ENCODE peak calls at places on chromosome 15, in nine cellular contexts. One of them, this sample, is unnamed.

GRCh38 chr15:67050522-67051087 is 14.8 kb upstream of the SMAD3 start:
- DNase-seq in stimulated activated CD8-positive, alpha-beta memory T cell treated with anti-CD3 and anti-CD28 coated beads, Interleukin-15, amount 100 ng/mL, for 4 hours: no peak
- DNase-seq in T-helper 2 cell: no peak
- DNase-seq in activated CD4-positive, CD25-positive, alpha-beta regulatory T cell: no peak
- DNase-seq in T-helper 9 cell: no peak
- DNase-seq in upper lobe of left lung: no peak
- DNase-seq in myocyte: no peak
- DNase-seq in effector CD8-positive, alpha-beta T cell: no peak
- DNase-seq in mesendoderm: no peak
- DNase-seq in this sample: no peak

GRCh38 chr15:29139540-29140459 is 129.8 kb downstream of the NSMCE3 start:
- DNase-seq in T-helper 2 cell: no peak
- DNase-seq in T-helper 9 cell: peak
- DNase-seq in mesendoderm: peak
- DNase-seq in stimulated activated CD8-positive, alpha-beta memory T cell treated with anti-CD3 and anti-CD28 coated beads, Interleukin-15, amount 100 ng/mL, for 4 hours: no peak
- DNase-seq in upper lobe of left lung: peak
- DNase-seq in effector CD8-positive, alpha-beta T cell: peak
- DNase-seq in myocyte: no peak
- DNase-seq in activated CD4-positive, CD25-positive, alpha-beta regulatory T cell: peak
- DNase-seq in this sample: no peak

GRCh38 chr15:58771621-58772235 is 626 bp downstream of the MINDY2 start:
- DNase-seq in mesendoderm: peak
- DNase-seq in myocyte: no peak
- DNase-seq in upper lobe of left lung: peak
- DNase-seq in T-helper 2 cell: no peak
- DNase-seq in stimulated activated CD8-positive, alpha-beta memory T cell treated with anti-CD3 and anti-CD28 coated beads, Interleukin-15, amount 100 ng/mL, for 4 hours: no peak
- DNase-seq in T-helper 9 cell: peak
- DNase-seq in effector CD8-positive, alpha-beta T cell: no peak
- DNase-seq in activated CD4-positive, CD25-positive, alpha-beta regulatory T cell: no peak
- DNase-seq in this sample: no peak

GRCh38 chr15:60972866-60973265 is 256.2 kb downstream of the RORA start:
- DNase-seq in stimulated activated CD8-positive, alpha-beta memory T cell treated with anti-CD3 and anti-CD28 coated beads, Interleukin-15, amount 100 ng/mL, for 4 hours: no peak
- DNase-seq in upper lobe of left lung: no peak
- DNase-seq in T-helper 9 cell: no peak
- DNase-seq in myocyte: peak
- DNase-seq in mesendoderm: no peak
- DNase-seq in activated CD4-positive, CD25-positive, alpha-beta regulatory T cell: no peak
- DNase-seq in T-helper 2 cell: no peak
- DNase-seq in effector CD8-positive, alpha-beta T cell: no peak
- DNase-seq in this sample: no peak

GRCh38 chr15:73467758-73468157 is 24.8 kb downstream of the REC114 start:
- DNase-seq in upper lobe of left lung: no peak
- DNase-seq in effector CD8-positive, alpha-beta T cell: no peak
- DNase-seq in mesendoderm: peak
- DNase-seq in T-helper 2 cell: no peak
- DNase-seq in stimulated activated CD8-positive, alpha-beta memory T cell treated with anti-CD3 and anti-CD28 coated beads, Interleukin-15, amount 100 ng/mL, for 4 hours: no peak
- DNase-seq in activated CD4-positive, CD25-positive, alpha-beta regulatory T cell: no peak
- DNase-seq in myocyte: no peak
- DNase-seq in T-helper 9 cell: no peak
- DNase-seq in this sample: no peak

GRCh38 chr15:77312523-77312922 is 107.4 kb downstream of the PEAK1 start:
- DNase-seq in upper lobe of left lung: no peak
- DNase-seq in stimulated activated CD8-positive, alpha-beta memory T cell treated with anti-CD3 and anti-CD28 coated beads, Interleukin-15, amount 100 ng/mL, for 4 hours: no peak
- DNase-seq in myocyte: no peak
- DNase-seq in mesendoderm: no peak
- DNase-seq in effector CD8-positive, alpha-beta T cell: no peak
- DNase-seq in T-helper 9 cell: no peak
- DNase-seq in T-helper 2 cell: no peak
- DNase-seq in activated CD4-positive, CD25-positive, alpha-beta regulatory T cell: no peak
- DNase-seq in this sample: no peak

GRCh38 chr15:39130556-39131379 is 450.1 kb upstream of the THBS1 start:
- DNase-seq in mesendoderm: no peak
- DNase-seq in myocyte: no peak
- DNase-seq in upper lobe of left lung: no peak
- DNase-seq in effector CD8-positive, alpha-beta T cell: no peak
- DNase-seq in stimulated activated CD8-positive, alpha-beta memory T cell treated with anti-CD3 and anti-CD28 coated beads, Interleukin-15, amount 100 ng/mL, for 4 hours: no peak
- DNase-seq in T-helper 2 cell: no peak
- DNase-seq in activated CD4-positive, CD25-positive, alpha-beta regulatory T cell: no peak
- DNase-seq in T-helper 9 cell: no peak
- DNase-seq in this sample: no peak

GRCh38 chr15:65952425-65953053 is 83.2 kb downstream of the RAB11A start:
- DNase-seq in T-helper 9 cell: no peak
- DNase-seq in upper lobe of left lung: no peak
- DNase-seq in T-helper 2 cell: no peak
- DNase-seq in activated CD4-positive, CD25-positive, alpha-beta regulatory T cell: no peak
- DNase-seq in mesendoderm: peak
- DNase-seq in effector CD8-positive, alpha-beta T cell: no peak
- DNase-seq in myocyte: peak
- DNase-seq in stimulated activated CD8-positive, alpha-beta memory T cell treated with anti-CD3 and anti-CD28 coated beads, Interleukin-15, amount 100 ng/mL, for 4 hours: no peak
- DNase-seq in this sample: no peak

GRCh38 chr15:51692154-51692553 is 10.9 kb downstream of the SCG3 start:
- DNase-seq in T-helper 9 cell: no peak
- DNase-seq in T-helper 2 cell: no peak
- DNase-seq in upper lobe of left lung: no peak
- DNase-seq in stimulated activated CD8-positive, alpha-beta memory T cell treated with anti-CD3 and anti-CD28 coated beads, Interleukin-15, amount 100 ng/mL, for 4 hours: no peak
- DNase-seq in mesendoderm: no peak
- DNase-seq in myocyte: no peak
- DNase-seq in effector CD8-positive, alpha-beta T cell: no peak
- DNase-seq in activated CD4-positive, CD25-positive, alpha-beta regulatory T cell: no peak
- DNase-seq in this sample: no peak

GRCh38 chr15:98924311-98925049 is 83.1 kb downstream of the PGPEP1L start:
- DNase-seq in mesendoderm: no peak
- DNase-seq in T-helper 2 cell: no peak
- DNase-seq in myocyte: no peak
- DNase-seq in upper lobe of left lung: no peak
- DNase-seq in T-helper 9 cell: no peak
- DNase-seq in stimulated activated CD8-positive, alpha-beta memory T cell treated with anti-CD3 and anti-CD28 coated beads, Interleukin-15, amount 100 ng/mL, for 4 hours: no peak
- DNase-seq in activated CD4-positive, CD25-positive, alpha-beta regulatory T cell: no peak
- DNase-seq in effector CD8-positive, alpha-beta T cell: no peak
- DNase-seq in this sample: no peak

GRCh38 chr15:41567261-41567660 is 8.2 kb downstream of the TYRO3 start:
- DNase-seq in activated CD4-positive, CD25-positive, alpha-beta regulatory T cell: no peak
- DNase-seq in effector CD8-positive, alpha-beta T cell: no peak
- DNase-seq in T-helper 2 cell: no peak
- DNase-seq in mesendoderm: no peak
- DNase-seq in upper lobe of left lung: no peak
- DNase-seq in T-helper 9 cell: no peak
- DNase-seq in stimulated activated CD8-positive, alpha-beta memory T cell treated with anti-CD3 and anti-CD28 coated beads, Interleukin-15, amount 100 ng/mL, for 4 hours: no peak
- DNase-seq in myocyte: no peak
- DNase-seq in this sample: no peak

GRCh38 chr15:61474796-61475195 is 245.7 kb upstream of the RORA start:
- DNase-seq in effector CD8-positive, alpha-beta T cell: no peak
- DNase-seq in activated CD4-positive, CD25-positive, alpha-beta regulatory T cell: no peak
- DNase-seq in T-helper 2 cell: no peak
- DNase-seq in stimulated activated CD8-positive, alpha-beta memory T cell treated with anti-CD3 and anti-CD28 coated beads, Interleukin-15, amount 100 ng/mL, for 4 hours: no peak
- DNase-seq in T-helper 9 cell: no peak
- DNase-seq in myocyte: no peak
- DNase-seq in mesendoderm: no peak
- DNase-seq in upper lobe of left lung: no peak
- DNase-seq in this sample: no peak

GRCh38 chr15:98547741-98548166 is 100.6 kb upstream of the IGF1R start:
- DNase-seq in stimulated activated CD8-positive, alpha-beta memory T cell treated with anti-CD3 and anti-CD28 coated beads, Interleukin-15, amount 100 ng/mL, for 4 hours: no peak
- DNase-seq in T-helper 9 cell: no peak
- DNase-seq in T-helper 2 cell: no peak
- DNase-seq in activated CD4-positive, CD25-positive, alpha-beta regulatory T cell: no peak
- DNase-seq in mesendoderm: peak
- DNase-seq in effector CD8-positive, alpha-beta T cell: no peak
- DNase-seq in myocyte: peak
- DNase-seq in upper lobe of left lung: peak
- DNase-seq in this sample: no peak

GRCh38 chr15:48842501-48842900 is 31.6 kb upstream of the CEP152 start:
- DNase-seq in effector CD8-positive, alpha-beta T cell: no peak
- DNase-seq in T-helper 9 cell: no peak
- DNase-seq in mesendoderm: no peak
- DNase-seq in stimulated activated CD8-positive, alpha-beta memory T cell treated with anti-CD3 and anti-CD28 coated beads, Interleukin-15, amount 100 ng/mL, for 4 hours: no peak
- DNase-seq in T-helper 2 cell: no peak
- DNase-seq in activated CD4-positive, CD25-positive, alpha-beta regulatory T cell: no peak
- DNase-seq in upper lobe of left lung: no peak
- DNase-seq in myocyte: no peak
- DNase-seq in this sample: no peak

GRCh38 chr15:38563723-38564519 is 693 bp downstream of the RASGRP1 start:
- DNase-seq in mesendoderm: peak
- DNase-seq in T-helper 2 cell: peak
- DNase-seq in myocyte: peak
- DNase-seq in activated CD4-positive, CD25-positive, alpha-beta regulatory T cell: peak
- DNase-seq in T-helper 9 cell: peak
- DNase-seq in effector CD8-positive, alpha-beta T cell: peak
- DNase-seq in upper lobe of left lung: peak
- DNase-seq in stimulated activated CD8-positive, alpha-beta memory T cell treated with anti-CD3 and anti-CD28 coated beads, Interleukin-15, amount 100 ng/mL, for 4 hours: peak
- DNase-seq in this sample: no peak

GRCh38 chr15:94526071-94526689 is 294.8 kb downstream of the MCTP2 start:
- DNase-seq in T-helper 9 cell: no peak
- DNase-seq in stimulated activated CD8-positive, alpha-beta memory T cell treated with anti-CD3 and anti-CD28 coated beads, Interleukin-15, amount 100 ng/mL, for 4 hours: no peak
- DNase-seq in upper lobe of left lung: no peak
- DNase-seq in activated CD4-positive, CD25-positive, alpha-beta regulatory T cell: no peak
- DNase-seq in T-helper 2 cell: no peak
- DNase-seq in effector CD8-positive, alpha-beta T cell: no peak
- DNase-seq in myocyte: no peak
- DNase-seq in mesendoderm: peak
- DNase-seq in this sample: no peak

GRCh38 chr15:55741592-55742497 is 1.1 kb downstream of the PRTG start:
- DNase-seq in activated CD4-positive, CD25-positive, alpha-beta regulatory T cell: no peak
- DNase-seq in effector CD8-positive, alpha-beta T cell: no peak
- DNase-seq in stimulated activated CD8-positive, alpha-beta memory T cell treated with anti-CD3 and anti-CD28 coated beads, Interleukin-15, amount 100 ng/mL, for 4 hours: no peak
- DNase-seq in mesendoderm: peak
- DNase-seq in upper lobe of left lung: no peak
- DNase-seq in myocyte: peak
- DNase-seq in T-helper 9 cell: no peak
- DNase-seq in T-helper 2 cell: no peak
- DNase-seq in this sample: no peak

GRCh38 chr15:41911691-41912345 is 18.0 kb upstream of the SPTBN5 start:
- DNase-seq in upper lobe of left lung: no peak
- DNase-seq in mesendoderm: no peak
- DNase-seq in stimulated activated CD8-positive, alpha-beta memory T cell treated with anti-CD3 and anti-CD28 coated beads, Interleukin-15, amount 100 ng/mL, for 4 hours: no peak
- DNase-seq in T-helper 9 cell: no peak
- DNase-seq in activated CD4-positive, CD25-positive, alpha-beta regulatory T cell: no peak
- DNase-seq in effector CD8-positive, alpha-beta T cell: no peak
- DNase-seq in myocyte: no peak
- DNase-seq in T-helper 2 cell: no peak
- DNase-seq in this sample: no peak

GRCh38 chr15:48451241-48451640 is 120.0 kb downstream of the DUT start:
- DNase-seq in T-helper 9 cell: no peak
- DNase-seq in mesendoderm: no peak
- DNase-seq in effector CD8-positive, alpha-beta T cell: no peak
- DNase-seq in myocyte: no peak
- DNase-seq in activated CD4-positive, CD25-positive, alpha-beta regulatory T cell: no peak
- DNase-seq in T-helper 2 cell: no peak
- DNase-seq in upper lobe of left lung: no peak
- DNase-seq in stimulated activated CD8-positive, alpha-beta memory T cell treated with anti-CD3 and anti-CD28 coated beads, Interleukin-15, amount 100 ng/mL, for 4 hours: no peak
- DNase-seq in this sample: no peak

GRCh38 chr15:98826658-98827057 is 178.3 kb downstream of the IGF1R start:
- DNase-seq in myocyte: no peak
- DNase-seq in mesendoderm: no peak
- DNase-seq in upper lobe of left lung: no peak
- DNase-seq in T-helper 2 cell: no peak
- DNase-seq in activated CD4-positive, CD25-positive, alpha-beta regulatory T cell: no peak
- DNase-seq in T-helper 9 cell: no peak
- DNase-seq in effector CD8-positive, alpha-beta T cell: no peak
- DNase-seq in stimulated activated CD8-positive, alpha-beta memory T cell treated with anti-CD3 and anti-CD28 coated beads, Interleukin-15, amount 100 ng/mL, for 4 hours: no peak
- DNase-seq in this sample: no peak

GRCh38 chr15:58510715-58511465 is 79.1 kb downstream of the LIPC start:
- DNase-seq in myocyte: peak
- DNase-seq in mesendoderm: no peak
- DNase-seq in effector CD8-positive, alpha-beta T cell: no peak
- DNase-seq in T-helper 2 cell: no peak
- DNase-seq in upper lobe of left lung: no peak
- DNase-seq in stimulated activated CD8-positive, alpha-beta memory T cell treated with anti-CD3 and anti-CD28 coated beads, Interleukin-15, amount 100 ng/mL, for 4 hours: no peak
- DNase-seq in activated CD4-positive, CD25-positive, alpha-beta regulatory T cell: no peak
- DNase-seq in T-helper 9 cell: no peak
- DNase-seq in this sample: no peak

GRCh38 chr15:76932090-76932966 is 779 bp downstream of the RCN2 start:
- DNase-seq in effector CD8-positive, alpha-beta T cell: peak
- DNase-seq in mesendoderm: peak
- DNase-seq in activated CD4-positive, CD25-positive, alpha-beta regulatory T cell: no peak
- DNase-seq in upper lobe of left lung: no peak
- DNase-seq in myocyte: no peak
- DNase-seq in T-helper 2 cell: no peak
- DNase-seq in stimulated activated CD8-positive, alpha-beta memory T cell treated with anti-CD3 and anti-CD28 coated beads, Interleukin-15, amount 100 ng/mL, for 4 hours: no peak
- DNase-seq in T-helper 9 cell: no peak
- DNase-seq in this sample: no peak

GRCh38 chr15:45429974-45430792 is 51.8 kb upstream of the GATM start:
- DNase-seq in activated CD4-positive, CD25-positive, alpha-beta regulatory T cell: peak
- DNase-seq in upper lobe of left lung: peak
- DNase-seq in T-helper 2 cell: peak
- DNase-seq in myocyte: peak
- DNase-seq in effector CD8-positive, alpha-beta T cell: peak
- DNase-seq in T-helper 9 cell: peak
- DNase-seq in stimulated activated CD8-positive, alpha-beta memory T cell treated with anti-CD3 and anti-CD28 coated beads, Interleukin-15, amount 100 ng/mL, for 4 hours: peak
- DNase-seq in mesendoderm: peak
- DNase-seq in this sample: no peak

GRCh38 chr15:96330450-96331140 is at the start of gene NR2F2:
- DNase-seq in T-helper 2 cell: peak
- DNase-seq in effector CD8-positive, alpha-beta T cell: no peak
- DNase-seq in upper lobe of left lung: peak
- DNase-seq in activated CD4-positive, CD25-positive, alpha-beta regulatory T cell: no peak
- DNase-seq in mesendoderm: peak
- DNase-seq in myocyte: peak
- DNase-seq in T-helper 9 cell: no peak
- DNase-seq in stimulated activated CD8-positive, alpha-beta memory T cell treated with anti-CD3 and anti-CD28 coated beads, Interleukin-15, amount 100 ng/mL, for 4 hours: no peak
- DNase-seq in this sample: peak